ENCODE peak calls at places on chromosomes 3 and 15, in seven cellular contexts. S, M, X, U, I, L and G are unnamed samples.

GRCh38 chr15:62828364-62828763 is 214.2 kb upstream of the TPM1 start:
- DNase-seq in X (no peak), S (no peak), I (no peak), L (no peak), M (no peak), U (no peak), G (no peak)

GRCh38 chr15:63669074-63669473 is 71.9 kb downstream of the FBXL22 start:
- DNase-seq in X (no peak), S (no peak), M (no peak), L (no peak), I (no peak), U (no peak), G (no peak)

GRCh38 chr3:138470687-138471086 is 36.3 kb downstream of the ESYT3 start:
- DNase-seq in I (no peak), L (no peak), S (no peak), M (no peak), U (no peak), X (no peak), G (no peak)

GRCh38 chr15:64166104-64166890 is 3.5 kb upstream of the PPIB start:
- DNase-seq in X (no peak), U (no peak), M (no peak), L (no peak), I (no peak), S (no peak), G (no peak)

GRCh38 chr15:25852696-25853524 is 10.2 kb downstream of the ATP10A start:
- DNase-seq in S (no peak), M (no peak), I (no peak), U (peak; percentile 55), L (no peak), X (peak; percentile 13), G (no peak)

GRCh38 chr3:37402351-37402750 is 228.0 kb upstream of the LRRFIP2 start:
- DNase-seq in M (no peak), L (no peak), I (no peak), X (peak; percentile 58), S (no peak), U (peak; percentile 17), G (no peak)

GRCh38 chr3:45180051-45180450 is 33.9 kb upstream of the CDCP1 start:
- DNase-seq in X (peak; percentile 41), U (peak; percentile 77), S (peak; percentile 59), I (peak; percentile 56), L (peak; percentile 88), M (no peak), G (no peak)

GRCh38 chr3:20622304-20622703 is 436.3 kb upstream of the SGO1 start:
- DNase-seq in S (no peak), X (no peak), U (peak; percentile 98), M (no peak), I (peak; percentile 87), L (peak; percentile 91), G (no peak)

GRCh38 chr15:44535509-44536297 is 1.2 kb upstream of the EIF3J start:
- DNase-seq in M (no peak), S (no peak), I (no peak), L (peak; percentile 5), U (no peak), X (no peak), G (no peak)

GRCh38 chr3:129673897-129674797 is 67.7 kb upstream of the PLXND1 start:
- DNase-seq in U (no peak), L (no peak), M (no peak), X (no peak), S (no peak), I (no peak), G (no peak)

GRCh38 chr3:14976317-14976716 is 28.9 kb downstream of the NR2C2 start:
- DNase-seq in M (no peak), I (no peak), S (no peak), U (no peak), L (no peak), X (no peak), G (no peak)

GRCh38 chr3:65619391-65620298 is 419.1 kb downstream of the MAGI1 start:
- DNase-seq in M (no peak), S (no peak), I (peak; percentile 50), X (peak; percentile 16), U (peak; percentile 38), L (peak; percentile 24), G (peak; percentile 65)

GRCh38 chr15:59632714-59633113 is 21.1 kb downstream of the GCNT3 start:
- DNase-seq in I (no peak), M (no peak), X (peak; percentile 12), S (no peak), U (no peak), L (no peak), G (no peak)

GRCh38 chr3:39855517-39855916 is 46.1 kb downstream of the MYRIP start:
- DNase-seq in U (no peak), S (no peak), I (no peak), X (no peak), L (no peak), M (no peak), G (no peak)

GRCh38 chr3:45041666-45042065 is 15.6 kb downstream of the CLEC3B start:
- DNase-seq in M (no peak), I (no peak), U (no peak), X (no peak), L (no peak), S (no peak), G (no peak)

GRCh38 chr3:168102735-168103410 is 7.1 kb upstream of the GOLIM4 start:
- DNase-seq in I (no peak), U (no peak), L (no peak), S (no peak), M (no peak), X (no peak), G (no peak)

GRCh38 chr3:127781411-127782001 is 40.8 kb downstream of the MGLL start:
- DNase-seq in M (no peak), L (peak; percentile 62), S (no peak), X (peak; percentile 70), U (peak; percentile 90), I (peak; percentile 65), G (peak; percentile 47)

GRCh38 chr3:176905331-176905730 is 292.0 kb downstream of the TBL1XR1 start:
- DNase-seq in S (no peak), I (no peak), M (no peak), X (no peak), L (no peak), U (no peak), G (no peak)

GRCh38 chr3:159273608-159274007 is 471.8 kb downstream of the MFSD1 start:
- DNase-seq in S (no peak), I (peak; percentile 67), U (peak; percentile 41), X (peak; percentile 52), M (no peak), L (no peak), G (no peak)

GRCh38 chr3:127265581-127265981 is 22.3 kb downstream of the PRR20G start:
- DNase-seq in U (no peak), S (no peak), X (no peak), M (no peak), I (no peak), L (no peak), G (no peak)

GRCh38 chr3:174440350-174440716 is 418.8 kb upstream of the NAALADL2 start:
- DNase-seq in U (peak; percentile 82), I (peak; percentile 86), X (peak; percentile 82), L (peak; percentile 46), M (no peak), S (peak; percentile 36), G (no peak)
- H3K4me3 ChIP-seq in U (peak overlapping the region; percentile 63), I (peak overlapping the region; percentile 69), X (peak overlapping the region; percentile 44), L (peak overlapping the region; percentile 81), M (peak overlapping the region; percentile 73), S (peak overlapping the region; percentile 68), G (peak overlapping the region; percentile 72)

DNA sequence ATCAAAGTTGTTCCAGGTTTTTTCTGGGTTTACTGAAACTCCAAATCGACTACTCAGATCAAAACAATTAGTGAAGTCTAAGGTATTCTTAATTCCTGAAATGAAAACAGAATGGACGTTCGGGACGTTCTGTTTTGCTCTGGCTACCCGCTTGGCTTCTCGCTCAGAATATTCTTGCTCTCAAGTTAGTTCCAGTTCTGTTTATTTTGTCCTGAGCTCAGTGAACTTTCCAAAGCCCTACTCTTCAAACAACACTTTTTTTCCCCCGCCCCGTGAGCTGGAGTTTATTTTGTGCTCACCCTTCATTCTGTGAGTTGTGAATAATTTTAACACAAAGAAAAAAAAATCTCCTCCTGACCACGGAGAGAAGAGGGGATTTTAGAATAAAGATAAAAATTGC is 72.6 kb downstream of the SAMMSON start:
- DNase-seq in L (no peak), M (no peak), S (no peak), I (no peak), U (no peak), X (no peak), G (no peak)
- H3K4me3 ChIP-seq in L (peak overlapping the region; percentile 29), M (peak overlapping the region; percentile 44), S (peak overlapping the region; percentile 32), I (peak overlapping the region; percentile 26), U (no peak overlapping the region), X (no peak overlapping the region), G (no peak overlapping the region)

GRCh38 chr3:73419993-73420392 is 204.7 kb downstream of the PDZRN3 start:
- DNase-seq in M (no peak), U (no peak), I (no peak), X (no peak), L (no peak), S (no peak), G (no peak)

GRCh38 chr3:73419179-73419803 is 205.4 kb downstream of the PDZRN3 start:
- DNase-seq in U (peak; percentile 79), L (peak; percentile 84), X (peak; percentile 42), M (no peak), I (peak; percentile 43), S (no peak), G (peak; percentile 72)

GRCh38 chr3:73423133-73423532 is 201.6 kb downstream of the PDZRN3 start:
- DNase-seq in X (no peak), L (no peak), U (no peak), I (no peak), M (no peak), S (no peak), G (no peak)

GRCh38 chr3:73418636-73419035 is 206.1 kb downstream of the PDZRN3 start:
- DNase-seq in I (no peak), M (no peak), X (no peak), S (no peak), U (no peak), L (no peak), G (no peak)

DNA sequence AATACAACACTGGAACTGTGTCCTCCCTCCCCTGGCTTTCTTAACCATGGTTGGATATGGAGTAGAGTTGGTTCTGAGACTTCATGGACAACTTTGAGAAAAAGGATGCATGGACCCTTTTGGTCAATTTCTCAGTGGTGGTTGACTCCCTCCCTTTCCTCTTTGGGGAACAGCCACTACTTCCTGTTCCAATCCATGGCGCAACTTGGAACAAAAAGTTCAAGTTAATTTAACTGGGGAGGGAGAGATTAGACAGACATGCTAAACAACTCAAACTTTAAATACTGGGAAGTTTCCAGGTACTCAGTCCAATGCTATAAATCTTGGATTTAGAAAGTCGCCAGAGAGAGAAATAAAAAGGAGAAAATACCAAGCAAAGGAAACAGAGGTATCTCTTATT is 202.2 kb downstream of the PDZRN3 start:
- DNase-seq in S (no peak), L (no peak), I (no peak), M (no peak), X (peak; percentile 36), U (no peak), G (no peak)
- H3K4me3 ChIP-seq in S (no peak overlapping the region), L (no peak overlapping the region), I (no peak overlapping the region), M (no peak overlapping the region), X (no peak overlapping the region), U (no peak overlapping the region), G (no peak overlapping the region)

DNA sequence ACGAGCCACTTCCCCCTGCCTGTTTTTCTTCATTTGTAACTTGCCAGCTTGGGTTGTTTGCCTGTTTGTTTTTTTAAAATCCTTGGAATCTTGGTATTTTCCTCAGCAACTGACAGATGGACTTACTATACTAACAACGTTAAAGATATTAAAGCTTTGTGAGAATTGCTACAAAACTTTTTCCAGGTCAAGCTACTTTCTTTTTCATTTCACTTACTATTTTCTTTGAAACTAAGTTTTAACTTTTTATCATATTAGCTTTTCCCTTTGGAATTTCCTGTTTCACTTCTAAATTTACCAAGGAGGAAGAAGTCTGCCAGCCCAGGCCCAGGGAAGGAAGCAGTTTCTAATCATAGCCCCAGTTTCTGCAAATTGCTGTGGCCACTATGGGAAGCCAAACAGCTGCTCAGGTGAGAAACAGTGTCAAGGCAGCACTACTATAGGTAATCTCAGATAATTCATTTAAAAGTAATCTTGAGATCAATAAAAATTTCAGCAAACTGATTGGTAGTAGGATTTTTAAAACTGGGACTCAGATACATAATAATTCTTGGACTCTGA is 18.4 kb downstream of the CYFIP1 start:
- DNase-seq in M (no peak), U (peak; percentile 44), I (peak; percentile 37), X (peak; percentile 59), S (no peak), L (no peak), G (no peak)
- H3K4me3 ChIP-seq in M (no peak overlapping the region), U (peak overlapping the region; percentile 6), I (no peak overlapping the region), X (no peak overlapping the region), S (no peak overlapping the region), L (no peak overlapping the region), G (peak overlapping the region; percentile 15)